ENCODE peak calls at places on chromosomes 13 and 19, in six cellular contexts. A is A673, M is stomach, F is lower lobe of right lung, R is RWPE1, E is heart right ventricle. G is an unnamed sample.

GRCh38 chr13:113901231-113901630 is 37.4 kb upstream of the GAS6 start:
- DNase-seq in A (no peak), M (no peak), F (no peak), R (no peak), E (no peak), G (no peak)

GRCh38 chr19:55550321-55550650 is 4.9 kb upstream of the SBK3 start:
- DNase-seq in A (no peak), M (no peak), F (no peak), R (no peak), E (no peak), G (no peak)

GRCh38 chr19:40443930-40444180 is 280 bp downstream of the SERTAD3 start:
- DNase-seq in A (no peak), M (no peak), F (no peak), R (peak; percentile 25), E (no peak), G (no peak)

GRCh38 chr19:39659791-39660190 is 4.1 kb downstream of the LGALS16 start:
- DNase-seq in A (no peak), M (no peak), F (no peak), R (no peak), E (no peak), G (no peak)

GRCh38 chr13:80144493-80144892 is 196.4 kb downstream of the SPRY2 start:
- DNase-seq in A (no peak), M (no peak), F (no peak), R (no peak), E (no peak), G (no peak)

GRCh38 chr13:22648325-22648758 is 532.4 kb upstream of the SGCG start:
- DNase-seq in A (no peak), M (peak; percentile 51), F (no peak), R (no peak), E (no peak), G (no peak)

GRCh38 chr13:27455331-27455855 is 5.0 kb upstream of the MTIF3 start:
- DNase-seq in A (no peak), M (no peak), F (no peak), R (no peak), E (no peak), G (no peak)

GRCh38 chr19:16288544-16288943 is 36.1 kb upstream of the KLF2 start:
- DNase-seq in A (peak; percentile 58), M (no peak), F (no peak), R (no peak), E (peak; percentile 54), G (no peak)

GRCh38 chr13:29578300-29579048 is 17.0 kb downstream of the SLC7A1 start:
- DNase-seq in A (no peak), M (no peak), F (no peak), R (no peak), E (no peak), G (no peak)

GRCh38 chr13:72113070-72113469 is 246.1 kb upstream of the DACH1 start:
- DNase-seq in A (no peak), M (no peak), F (no peak), R (no peak), E (no peak), G (no peak)

GRCh38 chr19:18906605-18907519 is 10.9 kb upstream of the CERS1 start:
- DNase-seq in A (no peak), M (no peak), F (no peak), R (no peak), E (no peak), G (no peak)

GRCh38 chr19:44613295-44614168 is at the start of gene IGSF23:
- DNase-seq in A (no peak), M (no peak), F (no peak), R (no peak), E (no peak), G (no peak)

GRCh38 chr19:17529239-17530158 is 18.1 kb downstream of the PGLS start:
- DNase-seq in A (no peak), M (no peak), F (no peak), R (no peak), E (no peak), G (no peak)

GRCh38 chr13:78024996-78025395 is 106.4 kb upstream of the EDNRB start:
- DNase-seq in A (no peak), M (no peak), F (no peak), R (no peak), E (no peak), G (no peak)

GRCh38 chr19:43776285-43776684 is 4.5 kb downstream of the KCNN4 start:
- DNase-seq in A (no peak), M (no peak), F (no peak), R (no peak), E (no peak), G (no peak)

GRCh38 chr13:55244991-55245644 is 1895.6 kb upstream of the PRR20A start:
- DNase-seq in A (peak; percentile 36), M (no peak), F (no peak), R (no peak), E (no peak), G (no peak)

GRCh38 chr13:97934590-97934989 is 18.9 kb upstream of the IPO5 start:
- DNase-seq in A (no peak), M (no peak), F (no peak), R (no peak), E (peak; percentile 6), G (no peak)

GRCh38 chr13:104586010-104586746 is 1520.0 kb upstream of the SLC10A2 start:
- DNase-seq in A (no peak), M (no peak), F (no peak), R (peak; percentile 17), E (no peak), G (no peak)

GRCh38 chr19:39733841-39734240 is 4.0 kb downstream of the CLC start:
- DNase-seq in A (no peak), M (no peak), F (no peak), R (no peak), E (no peak), G (no peak)

GRCh38 chr19:39237200-39238184 is 7.3 kb downstream of the IFNL3 start:
- DNase-seq in A (no peak), M (peak; percentile 93), F (peak; percentile 91), R (peak; percentile 24), E (no peak), G (no peak)

GRCh38 chr13:39874331-39875055 is 219.0 kb downstream of the COG6 start:
- DNase-seq in A (no peak), M (no peak), F (no peak), R (no peak), E (no peak), G (no peak)